ENCODE peak calls at places on chromosomes 4 and X, in nine cellular contexts. One of them, this sample, is unnamed.

GRCh38 chr4:148893095-148893494 is 450.9 kb upstream of the NR3C2 start:
- DNase-seq in neural progenitor cell: no peak
- DNase-seq in PC-3: no peak
- DNase-seq in SK-N-SH: no peak
- DNase-seq in MM.1S: no peak
- DNase-seq in hepatocyte: no peak
- DNase-seq in HCT116: no peak
- DNase-seq in OCI-LY7: no peak
- DNase-seq in GM23338: no peak
- DNase-seq in this sample: no peak

GRCh38 chr4:38056024-38056685 is 96.0 kb downstream of the PTTG2 start:
- DNase-seq in MM.1S: no peak
- DNase-seq in PC-3: no peak
- DNase-seq in GM23338: no peak
- DNase-seq in neural progenitor cell: no peak
- DNase-seq in SK-N-SH: no peak
- DNase-seq in HCT116: no peak
- DNase-seq in OCI-LY7: no peak
- DNase-seq in hepatocyte: no peak
- DNase-seq in this sample: no peak

GRCh38 chr4:23269583-23269982 is 576.8 kb downstream of the GBA3 start:
- DNase-seq in SK-N-SH: no peak
- DNase-seq in GM23338: no peak
- DNase-seq in HCT116: no peak
- DNase-seq in neural progenitor cell: no peak
- DNase-seq in hepatocyte: no peak
- DNase-seq in PC-3: no peak
- DNase-seq in MM.1S: no peak
- DNase-seq in OCI-LY7: no peak
- DNase-seq in this sample: no peak

GRCh38 chrX:110002300-110003166 is at the start of gene TMEM164:
- DNase-seq in neural progenitor cell: peak
- DNase-seq in HCT116: peak
- DNase-seq in hepatocyte: peak
- DNase-seq in PC-3: peak
- DNase-seq in OCI-LY7: peak
- DNase-seq in MM.1S: peak
- DNase-seq in SK-N-SH: peak
- DNase-seq in GM23338: peak
- DNase-seq in this sample: peak

GRCh38 chrX:11641368-11641767 is 24.4 kb downstream of the ARHGAP6 start:
- DNase-seq in OCI-LY7: no peak
- DNase-seq in HCT116: no peak
- DNase-seq in hepatocyte: no peak
- DNase-seq in SK-N-SH: no peak
- DNase-seq in GM23338: no peak
- DNase-seq in MM.1S: no peak
- DNase-seq in PC-3: no peak
- DNase-seq in neural progenitor cell: no peak
- DNase-seq in this sample: peak

GRCh38 chr4:164373021-164373420 is 380.9 kb upstream of the SMIM31 start:
- DNase-seq in neural progenitor cell: no peak
- DNase-seq in MM.1S: no peak
- DNase-seq in SK-N-SH: no peak
- DNase-seq in hepatocyte: no peak
- DNase-seq in OCI-LY7: no peak
- DNase-seq in PC-3: no peak
- DNase-seq in HCT116: no peak
- DNase-seq in GM23338: no peak
- DNase-seq in this sample: no peak

GRCh38 chr4:78650106-78651021 is 98.8 kb downstream of the ANXA3 start:
- DNase-seq in MM.1S: no peak
- DNase-seq in neural progenitor cell: no peak
- DNase-seq in GM23338: no peak
- DNase-seq in PC-3: peak
- DNase-seq in SK-N-SH: no peak
- DNase-seq in HCT116: no peak
- DNase-seq in hepatocyte: peak
- DNase-seq in OCI-LY7: no peak
- DNase-seq in this sample: peak

GRCh38 chr4:3871181-3871852 is 105.1 kb downstream of the ADRA2C start:
- DNase-seq in GM23338: peak
- DNase-seq in neural progenitor cell: peak
- DNase-seq in SK-N-SH: peak
- DNase-seq in HCT116: no peak
- DNase-seq in hepatocyte: peak
- DNase-seq in OCI-LY7: no peak
- DNase-seq in MM.1S: peak
- DNase-seq in PC-3: no peak
- DNase-seq in this sample: peak

GRCh38 chrX:22800806-22801205 is 199.0 kb upstream of the DDX53 start:
- DNase-seq in OCI-LY7: no peak
- DNase-seq in MM.1S: no peak
- DNase-seq in neural progenitor cell: no peak
- DNase-seq in SK-N-SH: no peak
- DNase-seq in GM23338: no peak
- DNase-seq in PC-3: peak
- DNase-seq in hepatocyte: no peak
- DNase-seq in HCT116: no peak
- DNase-seq in this sample: peak

GRCh38 chr4:158912390-158913175 is 143.8 kb downstream of the FNIP2 start:
- DNase-seq in MM.1S: no peak
- DNase-seq in GM23338: no peak
- DNase-seq in neural progenitor cell: no peak
- DNase-seq in PC-3: no peak
- DNase-seq in hepatocyte: no peak
- DNase-seq in HCT116: no peak
- DNase-seq in SK-N-SH: no peak
- DNase-seq in OCI-LY7: no peak
- DNase-seq in this sample: peak

GRCh38 chrX:131827935-131828334 is 195.2 kb upstream of the STK26 start:
- DNase-seq in OCI-LY7: peak
- DNase-seq in hepatocyte: no peak
- DNase-seq in PC-3: peak
- DNase-seq in MM.1S: peak
- DNase-seq in HCT116: no peak
- DNase-seq in neural progenitor cell: peak
- DNase-seq in GM23338: peak
- DNase-seq in SK-N-SH: peak
- DNase-seq in this sample: peak

GRCh38 chrX:20378291-20378920 is 111.7 kb upstream of the RPS6KA3 start:
- DNase-seq in neural progenitor cell: no peak
- DNase-seq in GM23338: no peak
- DNase-seq in hepatocyte: peak
- DNase-seq in PC-3: peak
- DNase-seq in MM.1S: no peak
- DNase-seq in OCI-LY7: peak
- DNase-seq in HCT116: no peak
- DNase-seq in SK-N-SH: no peak
- DNase-seq in this sample: peak

GRCh38 chr4:44150091-44150576 is 298.5 kb downstream of the KCTD8 start:
- DNase-seq in OCI-LY7: no peak
- DNase-seq in PC-3: peak
- DNase-seq in GM23338: no peak
- DNase-seq in SK-N-SH: no peak
- DNase-seq in HCT116: no peak
- DNase-seq in hepatocyte: peak
- DNase-seq in MM.1S: no peak
- DNase-seq in neural progenitor cell: no peak
- DNase-seq in this sample: no peak

GRCh38 chr4:100820249-100820648 is 302.4 kb upstream of the EMCN start:
- DNase-seq in HCT116: no peak
- DNase-seq in hepatocyte: no peak
- DNase-seq in GM23338: no peak
- DNase-seq in SK-N-SH: no peak
- DNase-seq in neural progenitor cell: no peak
- DNase-seq in OCI-LY7: no peak
- DNase-seq in PC-3: no peak
- DNase-seq in MM.1S: no peak
- DNase-seq in this sample: no peak

GRCh38 chrX:153684447-153685178 is 3.1 kb upstream of the SLC6A8 start:
- DNase-seq in SK-N-SH: no peak
- DNase-seq in GM23338: peak
- DNase-seq in HCT116: no peak
- DNase-seq in MM.1S: no peak
- DNase-seq in neural progenitor cell: peak
- DNase-seq in OCI-LY7: no peak
- DNase-seq in hepatocyte: no peak
- DNase-seq in PC-3: no peak
- DNase-seq in this sample: no peak

GRCh38 chr4:127856485-127857447 is 23.9 kb upstream of the PLK4 start:
- DNase-seq in SK-N-SH: no peak
- DNase-seq in OCI-LY7: no peak
- DNase-seq in hepatocyte: peak
- DNase-seq in GM23338: peak
- DNase-seq in neural progenitor cell: no peak
- DNase-seq in PC-3: peak
- DNase-seq in HCT116: no peak
- DNase-seq in MM.1S: no peak
- DNase-seq in this sample: peak

GRCh38 chr4:145061325-145061920 is 36.6 kb downstream of the ANAPC10 start:
- DNase-seq in GM23338: peak
- DNase-seq in OCI-LY7: peak
- DNase-seq in MM.1S: peak
- DNase-seq in SK-N-SH: peak
- DNase-seq in neural progenitor cell: peak
- DNase-seq in PC-3: peak
- DNase-seq in HCT116: peak
- DNase-seq in hepatocyte: peak
- DNase-seq in this sample: peak

GRCh38 chr4:38728651-38729141 is 54.1 kb downstream of the TLR10 start:
- DNase-seq in PC-3: peak
- DNase-seq in GM23338: peak
- DNase-seq in hepatocyte: peak
- DNase-seq in neural progenitor cell: no peak
- DNase-seq in SK-N-SH: no peak
- DNase-seq in OCI-LY7: no peak
- DNase-seq in HCT116: peak
- DNase-seq in MM.1S: no peak
- DNase-seq in this sample: no peak

GRCh38 chrX:1477801-1478458 is 25.2 kb upstream of the ASMTL start:
- DNase-seq in hepatocyte: no peak
- DNase-seq in HCT116: no peak
- DNase-seq in neural progenitor cell: no peak
- DNase-seq in PC-3: no peak
- DNase-seq in OCI-LY7: no peak
- DNase-seq in MM.1S: no peak
- DNase-seq in SK-N-SH: no peak
- DNase-seq in GM23338: no peak
- DNase-seq in this sample: no peak
- H3K27ac ChIP-seq in hepatocyte: no peak
- H3K27ac ChIP-seq in HCT116: no peak
- H3K27ac ChIP-seq in neural progenitor cell: no peak
- H3K27ac ChIP-seq in PC-3: no peak
- H3K27ac ChIP-seq in OCI-LY7: peak
- H3K27ac ChIP-seq in MM.1S: no peak
- H3K27ac ChIP-seq in SK-N-SH: no peak
- H3K27ac ChIP-seq in GM23338: no peak
- H3K27ac ChIP-seq in this sample: no peak

DNA sequence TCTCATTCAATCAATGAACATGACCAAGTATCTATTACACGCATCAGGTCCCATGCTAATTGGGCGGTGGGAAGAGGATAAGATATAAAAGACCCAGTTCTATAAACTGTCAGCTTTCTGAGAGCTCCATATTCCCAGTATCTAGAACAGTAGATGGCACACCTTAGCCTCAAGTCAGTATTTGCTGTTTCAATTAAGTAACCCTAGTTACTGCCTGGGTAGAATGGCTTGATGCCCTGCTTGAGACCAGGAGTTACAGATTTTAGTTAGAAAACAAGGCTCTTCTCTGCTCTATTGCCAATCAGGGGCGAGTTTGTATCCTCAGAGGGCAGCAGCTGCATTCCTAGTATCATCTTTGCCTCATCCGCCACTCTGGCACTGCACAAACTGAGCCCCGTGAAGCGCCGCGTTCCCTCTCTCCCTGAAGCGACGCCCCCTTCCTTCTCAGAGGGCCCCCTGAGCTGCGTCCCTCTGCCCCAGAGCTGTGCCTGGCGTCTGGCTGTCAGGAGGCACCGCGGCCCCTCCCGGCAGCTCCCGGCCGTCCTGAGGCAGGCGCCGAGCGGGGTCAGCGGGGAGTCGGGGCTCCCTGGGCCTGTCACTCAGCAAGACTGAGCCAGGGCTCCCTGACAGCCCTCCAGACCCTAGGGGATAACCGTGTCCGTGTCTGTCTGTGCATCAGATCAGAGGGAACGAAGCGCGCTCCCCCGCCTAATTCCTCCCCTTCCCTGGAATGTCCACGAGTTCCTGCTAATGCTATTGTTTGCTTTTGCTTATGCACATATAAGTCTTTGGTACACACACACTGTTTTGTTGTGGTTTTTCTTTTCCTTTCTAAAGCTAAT is 212.4 kb upstream of the TTC29 start:
- DNase-seq in OCI-LY7: no peak
- DNase-seq in GM23338: peak
- DNase-seq in SK-N-SH: peak
- DNase-seq in neural progenitor cell: peak
- DNase-seq in MM.1S: no peak
- DNase-seq in hepatocyte: peak
- DNase-seq in PC-3: peak
- DNase-seq in HCT116: no peak
- DNase-seq in this sample: peak
- TF ChIP-seq EZH2phosphoT487 in OCI-LY7: no peak
- TF ChIP-seq EZH2phosphoT487 in GM23338: no peak
- TF ChIP-seq EZH2phosphoT487 in SK-N-SH: no peak
- TF ChIP-seq EZH2phosphoT487 in neural progenitor cell: no peak
- TF ChIP-seq EZH2phosphoT487 in MM.1S: no peak
- TF ChIP-seq EZH2phosphoT487 in hepatocyte: no peak
- TF ChIP-seq EZH2phosphoT487 in PC-3: no peak
- TF ChIP-seq EZH2phosphoT487 in HCT116: no peak
- TF ChIP-seq EZH2phosphoT487 in this sample: no peak

GRCh38 chr4:174595141-174595929 is 73.0 kb upstream of the HPGD start:
- DNase-seq in SK-N-SH: no peak
- DNase-seq in HCT116: no peak
- DNase-seq in PC-3: peak
- DNase-seq in hepatocyte: no peak
- DNase-seq in MM.1S: no peak
- DNase-seq in GM23338: no peak
- DNase-seq in OCI-LY7: no peak
- DNase-seq in neural progenitor cell: no peak
- DNase-seq in this sample: peak
- H3K27ac ChIP-seq in SK-N-SH: no peak
- H3K27ac ChIP-seq in HCT116: no peak
- H3K27ac ChIP-seq in PC-3: peak
- H3K27ac ChIP-seq in hepatocyte: no peak
- H3K27ac ChIP-seq in MM.1S: no peak
- H3K27ac ChIP-seq in GM23338: no peak
- H3K27ac ChIP-seq in OCI-LY7: no peak
- H3K27ac ChIP-seq in neural progenitor cell: no peak
- H3K27ac ChIP-seq in this sample: no peak

DNA sequence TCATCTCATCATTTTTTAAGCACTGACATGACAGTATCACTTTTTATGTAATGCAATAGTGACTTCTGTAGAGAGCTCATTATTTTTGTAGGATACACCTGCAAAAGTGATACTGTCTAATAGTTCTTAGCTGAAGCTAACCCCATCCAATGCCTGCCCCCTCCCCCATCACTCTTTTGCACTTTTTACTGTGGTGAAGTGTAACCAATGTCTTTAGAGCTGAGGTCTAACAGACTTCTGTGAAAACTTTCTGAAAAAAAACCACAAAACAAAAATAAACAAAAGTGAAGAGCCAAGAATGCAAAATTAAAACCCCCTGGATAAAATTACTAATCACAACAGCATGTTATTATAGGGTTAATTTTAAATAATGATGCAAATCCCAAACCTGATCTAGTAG is 301.1 kb downstream of the ANK2 start:
- DNase-seq in MM.1S: peak
- DNase-seq in HCT116: no peak
- DNase-seq in hepatocyte: no peak
- DNase-seq in neural progenitor cell: no peak
- DNase-seq in SK-N-SH: no peak
- DNase-seq in OCI-LY7: no peak
- DNase-seq in PC-3: no peak
- DNase-seq in GM23338: no peak
- DNase-seq in this sample: no peak
- TF ChIP-seq EZH2phosphoT487 in MM.1S: no peak
- TF ChIP-seq EZH2phosphoT487 in HCT116: no peak
- TF ChIP-seq EZH2phosphoT487 in hepatocyte: no peak
- TF ChIP-seq EZH2phosphoT487 in neural progenitor cell: no peak
- TF ChIP-seq EZH2phosphoT487 in SK-N-SH: no peak
- TF ChIP-seq EZH2phosphoT487 in OCI-LY7: no peak
- TF ChIP-seq EZH2phosphoT487 in PC-3: no peak
- TF ChIP-seq EZH2phosphoT487 in GM23338: no peak
- TF ChIP-seq EZH2phosphoT487 in this sample: no peak